ENCODE peak calls at places on chromosomes 2 and 18, in five cellular contexts. One of them, this sample, is unnamed.

GRCh38 chr2:38665854-38666577 is at the start of gene GALM:
- DNase-seq in A172: peak
- DNase-seq in GM20000: peak
- DNase-seq in activated CD8-positive, alpha-beta memory T cell treated with anti-CD3 and anti-CD28 coated beads for 48 hours: no peak
- DNase-seq in GM04504: peak
- DNase-seq in this sample: no peak

GRCh38 chr2:46487667-46488333 is 8.4 kb downstream of the TMEM247 start:
- DNase-seq in GM20000: no peak
- DNase-seq in activated CD8-positive, alpha-beta memory T cell treated with anti-CD3 and anti-CD28 coated beads for 48 hours: no peak
- DNase-seq in GM04504: peak
- DNase-seq in A172: peak
- DNase-seq in this sample: peak

GRCh38 chr2:237450583-237450982 is 36.5 kb upstream of the MLPH start:
- DNase-seq in activated CD8-positive, alpha-beta memory T cell treated with anti-CD3 and anti-CD28 coated beads for 48 hours: no peak
- DNase-seq in A172: no peak
- DNase-seq in GM04504: no peak
- DNase-seq in GM20000: no peak
- DNase-seq in this sample: no peak

GRCh38 chr2:9532421-9532820 is 23.2 kb downstream of the ADAM17 start:
- DNase-seq in activated CD8-positive, alpha-beta memory T cell treated with anti-CD3 and anti-CD28 coated beads for 48 hours: no peak
- DNase-seq in GM04504: no peak
- DNase-seq in A172: no peak
- DNase-seq in GM20000: no peak
- DNase-seq in this sample: peak

GRCh38 chr2:227939271-227940027 is 68.0 kb downstream of the DAW1 start:
- DNase-seq in GM04504: peak
- DNase-seq in GM20000: peak
- DNase-seq in activated CD8-positive, alpha-beta memory T cell treated with anti-CD3 and anti-CD28 coated beads for 48 hours: no peak
- DNase-seq in A172: peak
- DNase-seq in this sample: peak

GRCh38 chr2:71798266-71799012 is 345.1 kb downstream of the DYSF start:
- DNase-seq in GM20000: peak
- DNase-seq in GM04504: no peak
- DNase-seq in activated CD8-positive, alpha-beta memory T cell treated with anti-CD3 and anti-CD28 coated beads for 48 hours: peak
- DNase-seq in A172: peak
- DNase-seq in this sample: no peak

GRCh38 chr2:133266075-133266925 is 302.0 kb downstream of the NCKAP5 start:
- DNase-seq in GM20000: no peak
- DNase-seq in GM04504: no peak
- DNase-seq in A172: no peak
- DNase-seq in activated CD8-positive, alpha-beta memory T cell treated with anti-CD3 and anti-CD28 coated beads for 48 hours: no peak
- DNase-seq in this sample: no peak

GRCh38 chr2:12032421-12032820 is 286.0 kb downstream of the LPIN1 start:
- DNase-seq in activated CD8-positive, alpha-beta memory T cell treated with anti-CD3 and anti-CD28 coated beads for 48 hours: no peak
- DNase-seq in GM20000: peak
- DNase-seq in GM04504: no peak
- DNase-seq in A172: no peak
- DNase-seq in this sample: no peak

GRCh38 chr18:28789460-28789859 is 612.5 kb upstream of the CDH2 start:
- DNase-seq in activated CD8-positive, alpha-beta memory T cell treated with anti-CD3 and anti-CD28 coated beads for 48 hours: no peak
- DNase-seq in A172: no peak
- DNase-seq in GM20000: no peak
- DNase-seq in GM04504: no peak
- DNase-seq in this sample: no peak

GRCh38 chr18:66872277-66872676 is 268.4 kb upstream of the CDH19 start:
- DNase-seq in GM04504: no peak
- DNase-seq in A172: no peak
- DNase-seq in activated CD8-positive, alpha-beta memory T cell treated with anti-CD3 and anti-CD28 coated beads for 48 hours: no peak
- DNase-seq in GM20000: no peak
- DNase-seq in this sample: peak

GRCh38 chr2:23803275-23803964 is 123.5 kb downstream of the ATAD2B start:
- DNase-seq in activated CD8-positive, alpha-beta memory T cell treated with anti-CD3 and anti-CD28 coated beads for 48 hours: no peak
- DNase-seq in GM20000: no peak
- DNase-seq in GM04504: peak
- DNase-seq in A172: peak
- DNase-seq in this sample: no peak

This sample was measured in H4.